ENCODE peak calls at places on chromosomes 1 and 21, in six cellular contexts. One of them, this sample, is unnamed.

GRCh38 chr1:38512789-38513188 is 346.8 kb downstream of the RRAGC start:
- DNase-seq in adrenal gland: no peak
- DNase-seq in right lobe of liver: no peak
- DNase-seq in breast epithelium: no peak
- DNase-seq in testis: no peak
- DNase-seq in ovary: no peak
- DNase-seq in this sample: no peak

GRCh38 chr1:24866211-24867063 is 63.6 kb downstream of the RUNX3 start:
- DNase-seq in adrenal gland: no peak
- DNase-seq in right lobe of liver: no peak
- DNase-seq in breast epithelium: no peak
- DNase-seq in testis: no peak
- DNase-seq in ovary: no peak
- DNase-seq in this sample: no peak

GRCh38 chr1:154478639-154479038 is 23.4 kb upstream of the TDRD10 start:
- DNase-seq in adrenal gland: no peak
- DNase-seq in right lobe of liver: peak; percentile 27
- DNase-seq in breast epithelium: no peak
- DNase-seq in testis: no peak
- DNase-seq in ovary: no peak
- DNase-seq in this sample: no peak

GRCh38 chr1:29444782-29445325 is 208.5 kb downstream of the PTPRU start:
- DNase-seq in adrenal gland: no peak
- DNase-seq in right lobe of liver: no peak
- DNase-seq in breast epithelium: no peak
- DNase-seq in testis: no peak
- DNase-seq in ovary: no peak
- DNase-seq in this sample: no peak

GRCh38 chr1:157963713-157964112 is 29.7 kb upstream of the KIRREL1 start:
- DNase-seq in adrenal gland: peak; percentile 58
- DNase-seq in right lobe of liver: peak; percentile 73
- DNase-seq in breast epithelium: no peak
- DNase-seq in testis: peak; percentile 76
- DNase-seq in ovary: peak; percentile 81
- DNase-seq in this sample: peak; percentile 23

GRCh38 chr1:113949007-113949406 is 19.9 kb downstream of the HIPK1 start:
- DNase-seq in adrenal gland: no peak
- DNase-seq in right lobe of liver: peak; percentile 72
- DNase-seq in breast epithelium: no peak
- DNase-seq in testis: no peak
- DNase-seq in ovary: no peak
- DNase-seq in this sample: no peak

GRCh38 chr1:22889213-22889827 is 83.3 kb downstream of the LACTBL1 start:
- DNase-seq in adrenal gland: no peak
- DNase-seq in right lobe of liver: no peak
- DNase-seq in breast epithelium: no peak
- DNase-seq in testis: peak; percentile 42
- DNase-seq in ovary: no peak
- DNase-seq in this sample: no peak

GRCh38 chr1:212473729-212474128 is 41.0 kb downstream of the NENF start:
- DNase-seq in adrenal gland: no peak
- DNase-seq in right lobe of liver: no peak
- DNase-seq in breast epithelium: no peak
- DNase-seq in testis: no peak
- DNase-seq in ovary: no peak
- DNase-seq in this sample: no peak

GRCh38 chr1:182493063-182493462 is 43.1 kb downstream of the RGSL1 start:
- DNase-seq in adrenal gland: no peak
- DNase-seq in right lobe of liver: no peak
- DNase-seq in breast epithelium: no peak
- DNase-seq in testis: no peak
- DNase-seq in ovary: no peak
- DNase-seq in this sample: no peak

GRCh38 chr1:15504436-15504835 is 19.6 kb downstream of the CASP9 start:
- DNase-seq in adrenal gland: no peak
- DNase-seq in right lobe of liver: no peak
- DNase-seq in breast epithelium: no peak
- DNase-seq in testis: no peak
- DNase-seq in ovary: no peak
- DNase-seq in this sample: no peak

GRCh38 chr1:226132731-226133503 is 53.6 kb downstream of the ACBD3 start:
- DNase-seq in adrenal gland: no peak
- DNase-seq in right lobe of liver: no peak
- DNase-seq in breast epithelium: peak; percentile 80
- DNase-seq in testis: peak; percentile 8
- DNase-seq in ovary: no peak
- DNase-seq in this sample: no peak

GRCh38 chr1:209388358-209388757 is 195.2 kb upstream of the CAMK1G start:
- DNase-seq in adrenal gland: no peak
- DNase-seq in right lobe of liver: no peak
- DNase-seq in breast epithelium: no peak
- DNase-seq in testis: no peak
- DNase-seq in ovary: no peak
- DNase-seq in this sample: no peak

GRCh38 chr1:87989346-87989745 is 660.7 kb downstream of the LMO4 start:
- DNase-seq in adrenal gland: no peak
- DNase-seq in right lobe of liver: no peak
- DNase-seq in breast epithelium: no peak
- DNase-seq in testis: no peak
- DNase-seq in ovary: no peak
- DNase-seq in this sample: no peak

GRCh38 chr21:14582934-14583628 is 37.0 kb upstream of the SAMSN1 start:
- DNase-seq in adrenal gland: no peak
- DNase-seq in right lobe of liver: no peak
- DNase-seq in breast epithelium: no peak
- DNase-seq in testis: no peak
- DNase-seq in ovary: no peak
- DNase-seq in this sample: no peak

GRCh38 chr1:38045431-38046332 is 911 bp downstream of the POU3F1 start:
- DNase-seq in adrenal gland: peak; percentile 40
- DNase-seq in right lobe of liver: no peak
- DNase-seq in breast epithelium: no peak
- DNase-seq in testis: peak; percentile 21
- DNase-seq in ovary: peak; percentile 50
- DNase-seq in this sample: no peak

GRCh38 chr21:41843584-41843983 is 35.6 kb downstream of the PRDM15 start:
- DNase-seq in adrenal gland: no peak
- DNase-seq in right lobe of liver: no peak
- DNase-seq in breast epithelium: no peak
- DNase-seq in testis: no peak
- DNase-seq in ovary: no peak
- DNase-seq in this sample: no peak

GRCh38 chr1:48022306-48022705 is 25.1 kb upstream of the TRABD2B start:
- DNase-seq in adrenal gland: no peak
- DNase-seq in right lobe of liver: no peak
- DNase-seq in breast epithelium: no peak
- DNase-seq in testis: no peak
- DNase-seq in ovary: no peak
- DNase-seq in this sample: no peak

GRCh38 chr1:9615316-9616063 is 26.8 kb downstream of the TMEM201 start:
- DNase-seq in adrenal gland: peak; percentile 56
- DNase-seq in right lobe of liver: no peak
- DNase-seq in breast epithelium: no peak
- DNase-seq in testis: peak; percentile 67
- DNase-seq in ovary: peak; percentile 73
- DNase-seq in this sample: peak; percentile 79

GRCh38 chr1:38835230-38835827 is 24.2 kb downstream of the RRAGC start:
- DNase-seq in adrenal gland: peak; percentile 52
- DNase-seq in right lobe of liver: no peak
- DNase-seq in breast epithelium: no peak
- DNase-seq in testis: peak; percentile 65
- DNase-seq in ovary: no peak
- DNase-seq in this sample: peak; percentile 52

GRCh38 chr21:35658242-35658641 is 402.1 kb downstream of the SETD4 start:
- DNase-seq in adrenal gland: peak; percentile 18
- DNase-seq in right lobe of liver: no peak
- DNase-seq in breast epithelium: no peak
- DNase-seq in testis: no peak
- DNase-seq in ovary: no peak
- DNase-seq in this sample: no peak

DNA sequence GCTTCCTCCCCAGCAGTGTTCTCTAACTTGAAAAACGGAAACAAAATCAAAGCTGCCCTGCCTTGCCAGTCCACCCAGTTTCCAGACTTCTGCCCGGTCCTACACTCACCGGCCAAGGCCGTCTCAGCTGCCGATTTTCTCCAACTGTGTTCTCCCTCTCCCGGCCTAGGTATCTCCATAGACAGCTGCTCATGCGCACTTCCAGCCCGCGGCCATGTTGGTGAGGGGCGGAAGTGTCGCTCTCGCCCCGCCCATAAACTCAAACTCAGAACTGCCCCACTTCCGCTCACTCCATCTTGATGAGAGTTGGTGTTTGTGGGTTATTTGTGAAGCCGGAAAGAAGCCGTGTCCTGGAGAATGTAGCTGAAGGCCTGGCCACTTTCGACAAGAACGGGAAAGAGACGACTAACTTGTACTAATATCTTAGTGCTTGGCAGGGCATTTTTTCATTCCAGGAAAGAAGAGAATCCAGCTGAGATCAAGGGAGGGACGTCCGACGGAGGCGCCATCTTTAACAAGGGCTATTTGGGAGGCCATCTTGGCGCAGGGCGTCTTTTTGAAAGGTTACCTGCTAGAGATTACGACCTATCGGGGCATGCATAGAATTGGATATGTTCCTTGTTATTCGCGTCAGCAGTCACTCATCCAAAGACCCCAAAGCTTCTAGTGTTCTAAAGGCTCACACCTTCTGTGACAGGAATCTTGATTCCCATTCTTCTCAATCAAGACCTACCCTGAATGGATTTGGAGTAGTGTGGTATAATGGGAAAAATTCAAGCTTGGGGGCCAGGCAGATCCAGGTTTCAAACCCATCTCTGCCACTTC is at the start of gene USF1:
- DNase-seq in adrenal gland: peak; percentile 94
- DNase-seq in right lobe of liver: peak; percentile 93
- DNase-seq in breast epithelium: peak; percentile 95
- DNase-seq in testis: peak; percentile 97
- DNase-seq in ovary: peak; percentile 96
- DNase-seq in this sample: peak; percentile 75
- TF ChIP-seq POLR2A in adrenal gland: peak; percentile 89
- TF ChIP-seq POLR2A in right lobe of liver: peak; percentile 68
- TF ChIP-seq POLR2A in breast epithelium: peak; percentile 71
- TF ChIP-seq POLR2A in testis: peak; percentile 90
- TF ChIP-seq POLR2A in ovary: peak; percentile 74
- TF ChIP-seq POLR2A in this sample: peak; percentile 90

DNA sequence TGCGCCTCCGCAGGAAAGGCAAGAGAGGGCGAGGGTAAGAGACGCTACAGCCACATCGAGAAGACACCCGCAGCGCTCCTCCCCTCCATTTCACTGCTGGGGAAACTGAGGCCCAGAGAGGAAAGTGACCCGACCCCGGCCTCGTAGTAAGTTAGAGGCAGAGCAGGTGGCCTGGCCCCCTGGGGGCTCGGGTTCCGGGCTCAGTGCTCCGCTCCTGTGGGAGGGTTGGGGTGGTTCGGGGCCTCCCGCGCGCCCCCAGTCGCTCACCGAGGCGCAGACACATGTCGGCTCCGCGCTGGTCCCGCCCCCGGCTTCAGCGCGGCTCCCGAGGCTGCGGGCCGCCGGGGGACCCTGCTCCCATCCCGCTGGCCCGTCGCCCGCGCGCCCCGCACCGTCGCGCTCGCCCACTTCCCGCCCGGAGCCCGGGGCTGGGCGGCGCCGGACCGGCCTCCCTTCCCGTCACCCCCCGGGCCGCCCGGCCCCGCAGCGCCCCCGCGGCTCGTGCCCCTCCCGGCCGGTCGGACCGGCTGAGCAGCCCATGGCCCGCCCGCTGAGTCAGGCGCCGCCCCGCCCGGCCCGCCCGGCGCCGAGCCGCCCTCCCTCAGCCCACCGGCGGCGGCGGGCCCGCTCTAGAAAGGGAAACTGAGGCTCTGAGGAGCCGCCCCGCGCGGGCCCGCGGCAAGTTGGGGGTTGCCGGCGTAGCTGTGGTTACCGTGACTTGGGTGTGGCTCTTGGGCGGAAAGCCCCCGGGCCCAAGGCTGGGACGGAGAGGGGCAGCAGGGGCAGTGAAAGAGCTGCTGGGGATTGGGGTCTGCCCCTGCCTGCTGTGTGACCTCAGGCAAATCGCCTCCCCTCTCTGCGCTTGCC is at the start of gene TMEM54:
- DNase-seq in adrenal gland: no peak
- DNase-seq in right lobe of liver: no peak
- DNase-seq in breast epithelium: peak; percentile 63
- DNase-seq in testis: peak; percentile 42
- DNase-seq in ovary: peak; percentile 72
- DNase-seq in this sample: no peak
- TF ChIP-seq POLR2A in adrenal gland: no peak
- TF ChIP-seq POLR2A in right lobe of liver: peak; percentile 14
- TF ChIP-seq POLR2A in breast epithelium: no peak
- TF ChIP-seq POLR2A in testis: no peak
- TF ChIP-seq POLR2A in ovary: no peak
- TF ChIP-seq POLR2A in this sample: no peak

DNA sequence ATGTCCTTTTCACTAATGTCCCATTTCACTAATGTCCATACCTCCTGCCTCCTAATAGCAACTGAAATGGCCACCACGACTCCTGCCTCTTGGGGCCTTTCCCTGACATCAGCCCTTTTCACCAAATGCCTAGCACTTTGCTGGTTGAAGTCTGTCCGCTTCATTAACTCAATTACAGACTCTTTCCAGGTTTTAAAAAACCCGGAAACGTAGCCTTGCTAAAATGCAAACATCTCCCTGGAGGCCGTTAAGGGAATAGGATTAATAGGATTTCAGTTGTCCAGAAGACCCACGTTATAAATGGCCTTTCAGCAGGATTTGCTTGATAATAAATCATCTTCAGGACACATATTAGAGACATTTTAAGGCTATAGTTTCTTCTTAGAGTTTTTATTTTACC is 25.7 kb upstream of the ERO1B start:
- DNase-seq in adrenal gland: no peak
- DNase-seq in right lobe of liver: no peak
- DNase-seq in breast epithelium: no peak
- DNase-seq in testis: no peak
- DNase-seq in ovary: no peak
- DNase-seq in this sample: no peak
- TF ChIP-seq POLR2A in adrenal gland: no peak
- TF ChIP-seq POLR2A in right lobe of liver: no peak
- TF ChIP-seq POLR2A in breast epithelium: no peak
- TF ChIP-seq POLR2A in testis: no peak
- TF ChIP-seq POLR2A in ovary: no peak
- TF ChIP-seq POLR2A in this sample: no peak

DNA sequence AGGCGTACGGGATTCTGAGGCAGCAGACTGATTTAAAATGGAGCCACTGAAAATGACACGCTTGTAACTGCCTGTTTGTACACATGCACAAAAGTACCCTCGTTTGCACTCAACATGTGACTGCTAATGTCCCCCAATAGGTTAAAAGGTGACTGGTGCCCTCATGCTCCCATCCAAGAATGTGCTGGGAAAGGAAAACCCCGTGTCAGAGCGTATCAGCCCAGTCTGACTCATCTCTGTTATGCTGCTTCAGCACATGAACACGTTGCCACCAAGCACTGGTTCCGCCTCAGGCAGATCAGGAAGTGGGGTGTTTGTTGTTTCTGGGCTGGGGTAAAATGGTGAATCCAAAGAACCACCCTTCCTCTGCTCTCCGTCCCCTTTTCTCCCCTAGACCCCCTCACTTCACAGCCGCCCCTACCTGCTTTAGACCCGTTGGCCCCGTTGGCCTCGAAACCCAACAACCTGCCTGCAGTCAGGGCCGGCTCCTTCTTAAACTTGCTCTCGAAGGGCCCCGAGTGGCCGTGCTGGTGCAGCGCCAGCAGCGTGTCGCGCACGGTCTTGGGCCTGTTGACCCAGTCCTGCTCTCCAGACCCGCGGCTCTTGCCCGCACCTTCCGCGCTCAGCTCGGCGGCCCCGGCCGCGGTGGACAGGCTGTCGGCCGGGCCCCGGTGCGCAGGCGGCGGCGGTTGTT is 1.8 kb downstream of the IRF2BP2 start:
- DNase-seq in adrenal gland: peak; percentile 91
- DNase-seq in right lobe of liver: peak; percentile 78
- DNase-seq in breast epithelium: peak; percentile 91
- DNase-seq in testis: peak; percentile 82
- DNase-seq in ovary: peak; percentile 70
- DNase-seq in this sample: no peak
- TF ChIP-seq POLR2A in adrenal gland: peak; percentile 93
- TF ChIP-seq POLR2A in right lobe of liver: peak; percentile 82
- TF ChIP-seq POLR2A in breast epithelium: no peak
- TF ChIP-seq POLR2A in testis: no peak
- TF ChIP-seq POLR2A in ovary: peak; percentile 17
- TF ChIP-seq POLR2A in this sample: peak; percentile 84

This sample was measured in GM12891.